ENCODE peak calls at places on chromosome 1, in four cellular contexts. A is GM18507; Z is anterior cingulate cortex; V is stimulated activated CD4-positive, alpha-beta T cell treated with anti-CD3 and anti-CD28 coated beads, Interleukin-2, amount 100 ng/mL, for 24 hours. M is an unnamed sample.

GRCh38 chr1:195328102-195328501 is 1280.1 kb downstream of the KCNT2 start:
- DNase-seq in A (no peak), Z (no peak), V (no peak), M (no peak)

GRCh38 chr1:164051791-164052190 is 507.2 kb upstream of the PBX1 start:
- DNase-seq in A (no peak), Z (no peak), V (no peak), M (no peak)

GRCh38 chr1:14443164-14443787 is 155.2 kb upstream of the KAZN start:
- DNase-seq in A (no peak), Z (no peak), V (no peak), M (no peak)

GRCh38 chr1:247332901-247333361 is 1.3 kb upstream of the ZNF496 start:
- DNase-seq in A (no peak), Z (no peak), V (no peak), M (no peak)

GRCh38 chr1:38584408-38585037 is 275.0 kb downstream of the RRAGC start:
- DNase-seq in A (no peak), Z (no peak), V (no peak), M (no peak)

GRCh38 chr1:219521325-219521724 is 91.6 kb downstream of the ZC3H11B start:
- DNase-seq in A (no peak), Z (no peak), V (no peak), M (no peak)

GRCh38 chr1:9009438-9010366 is 16.5 kb downstream of the SLC2A7 start:
- DNase-seq in A (peak), Z (no peak), V (peak), M (no peak)

GRCh38 chr1:47898156-47898825 is 98.9 kb downstream of the TRABD2B start:
- DNase-seq in A (no peak), Z (no peak), V (no peak), M (no peak)

GRCh38 chr1:18529714-18530113 is 49.0 kb downstream of the KLHDC7A start:
- DNase-seq in A (no peak), Z (no peak), V (no peak), M (no peak)

GRCh38 chr1:212971312-212971711 is 21.0 kb downstream of the VASH2 start:
- DNase-seq in A (no peak), Z (no peak), V (no peak), M (no peak)

M was measured in DMS 273 treated with DMSO at 0.1 percent for 48 hours.